ENCODE peak calls at places on chromosomes 12 and 14, in nine cellular contexts. One of them, this sample, is unnamed.

GRCh38 chr12:13080276-13080675 is 23.2 kb downstream of the GSG1 start:
- DNase-seq in fibroblast of the aortic adventitia: no peak
- DNase-seq in right lobe of liver: no peak
- DNase-seq in naive thymus-derived CD8-positive, alpha-beta T cell: no peak
- DNase-seq in epithelial cell of esophagus: no peak
- DNase-seq in T-helper 17 cell: no peak
- DNase-seq in HCT116: no peak
- DNase-seq in neural progenitor cell: no peak
- DNase-seq in ACHN: no peak
- DNase-seq in this sample: no peak

GRCh38 chr14:34227834-34228662 is 234.0 kb downstream of the SPTSSA start:
- DNase-seq in T-helper 17 cell: peak
- DNase-seq in fibroblast of the aortic adventitia: peak
- DNase-seq in neural progenitor cell: peak
- DNase-seq in right lobe of liver: peak
- DNase-seq in naive thymus-derived CD8-positive, alpha-beta T cell: peak
- DNase-seq in ACHN: peak
- DNase-seq in HCT116: peak
- DNase-seq in epithelial cell of esophagus: peak
- DNase-seq in this sample: peak

GRCh38 chr14:29242755-29243340 is 476.3 kb downstream of the FOXG1 start:
- DNase-seq in fibroblast of the aortic adventitia: peak
- DNase-seq in epithelial cell of esophagus: no peak
- DNase-seq in HCT116: no peak
- DNase-seq in ACHN: peak
- DNase-seq in right lobe of liver: no peak
- DNase-seq in naive thymus-derived CD8-positive, alpha-beta T cell: no peak
- DNase-seq in neural progenitor cell: no peak
- DNase-seq in T-helper 17 cell: no peak
- DNase-seq in this sample: peak

GRCh38 chr14:54487771-54488170 is 1.0 kb downstream of the GMFB start:
- DNase-seq in neural progenitor cell: peak
- DNase-seq in naive thymus-derived CD8-positive, alpha-beta T cell: no peak
- DNase-seq in right lobe of liver: no peak
- DNase-seq in fibroblast of the aortic adventitia: peak
- DNase-seq in epithelial cell of esophagus: peak
- DNase-seq in ACHN: peak
- DNase-seq in T-helper 17 cell: no peak
- DNase-seq in HCT116: no peak
- DNase-seq in this sample: peak

GRCh38 chr12:53564941-53565340 is 57.7 kb upstream of the NPFF start:
- DNase-seq in neural progenitor cell: no peak
- DNase-seq in epithelial cell of esophagus: no peak
- DNase-seq in T-helper 17 cell: no peak
- DNase-seq in HCT116: no peak
- DNase-seq in naive thymus-derived CD8-positive, alpha-beta T cell: no peak
- DNase-seq in right lobe of liver: no peak
- DNase-seq in ACHN: no peak
- DNase-seq in fibroblast of the aortic adventitia: peak
- DNase-seq in this sample: no peak

GRCh38 chr12:47408171-47408871 is 297.5 kb downstream of the RPAP3 start:
- DNase-seq in right lobe of liver: no peak
- DNase-seq in neural progenitor cell: peak
- DNase-seq in naive thymus-derived CD8-positive, alpha-beta T cell: no peak
- DNase-seq in T-helper 17 cell: no peak
- DNase-seq in HCT116: peak
- DNase-seq in epithelial cell of esophagus: peak
- DNase-seq in fibroblast of the aortic adventitia: no peak
- DNase-seq in ACHN: peak
- DNase-seq in this sample: no peak

GRCh38 chr12:41566703-41567102 is 378.6 kb downstream of the PDZRN4 start:
- DNase-seq in T-helper 17 cell: no peak
- DNase-seq in right lobe of liver: no peak
- DNase-seq in fibroblast of the aortic adventitia: no peak
- DNase-seq in epithelial cell of esophagus: no peak
- DNase-seq in naive thymus-derived CD8-positive, alpha-beta T cell: no peak
- DNase-seq in HCT116: no peak
- DNase-seq in ACHN: no peak
- DNase-seq in neural progenitor cell: no peak
- DNase-seq in this sample: no peak

GRCh38 chr12:12467701-12468218 is 94.9 kb downstream of the DUSP16 start:
- DNase-seq in neural progenitor cell: no peak
- DNase-seq in right lobe of liver: no peak
- DNase-seq in fibroblast of the aortic adventitia: no peak
- DNase-seq in naive thymus-derived CD8-positive, alpha-beta T cell: no peak
- DNase-seq in T-helper 17 cell: peak
- DNase-seq in HCT116: no peak
- DNase-seq in ACHN: no peak
- DNase-seq in epithelial cell of esophagus: no peak
- DNase-seq in this sample: peak

GRCh38 chr12:47376937-47377336 is 297.2 kb upstream of the AMIGO2 start:
- DNase-seq in neural progenitor cell: no peak
- DNase-seq in T-helper 17 cell: no peak
- DNase-seq in HCT116: no peak
- DNase-seq in epithelial cell of esophagus: peak
- DNase-seq in fibroblast of the aortic adventitia: peak
- DNase-seq in naive thymus-derived CD8-positive, alpha-beta T cell: no peak
- DNase-seq in right lobe of liver: no peak
- DNase-seq in ACHN: no peak
- DNase-seq in this sample: no peak

GRCh38 chr12:6788972-6789905 is at the start of gene CD4:
- DNase-seq in HCT116: no peak
- DNase-seq in T-helper 17 cell: peak
- DNase-seq in epithelial cell of esophagus: no peak
- DNase-seq in neural progenitor cell: no peak
- DNase-seq in naive thymus-derived CD8-positive, alpha-beta T cell: no peak
- DNase-seq in right lobe of liver: peak
- DNase-seq in ACHN: no peak
- DNase-seq in fibroblast of the aortic adventitia: no peak
- DNase-seq in this sample: no peak

GRCh38 chr14:53921027-53921426 is 35.6 kb downstream of the BMP4 start:
- DNase-seq in fibroblast of the aortic adventitia: no peak
- DNase-seq in right lobe of liver: no peak
- DNase-seq in T-helper 17 cell: no peak
- DNase-seq in HCT116: no peak
- DNase-seq in ACHN: no peak
- DNase-seq in naive thymus-derived CD8-positive, alpha-beta T cell: no peak
- DNase-seq in epithelial cell of esophagus: peak
- DNase-seq in neural progenitor cell: peak
- DNase-seq in this sample: no peak

GRCh38 chr12:114013601-114014345 is 47.6 kb upstream of the RBM19 start:
- DNase-seq in fibroblast of the aortic adventitia: peak
- DNase-seq in naive thymus-derived CD8-positive, alpha-beta T cell: no peak
- DNase-seq in HCT116: peak
- DNase-seq in T-helper 17 cell: no peak
- DNase-seq in ACHN: peak
- DNase-seq in epithelial cell of esophagus: no peak
- DNase-seq in neural progenitor cell: peak
- DNase-seq in right lobe of liver: no peak
- DNase-seq in this sample: peak

GRCh38 chr14:39025810-39026627 is 77.0 kb downstream of the SEC23A start:
- DNase-seq in HCT116: no peak
- DNase-seq in naive thymus-derived CD8-positive, alpha-beta T cell: no peak
- DNase-seq in epithelial cell of esophagus: no peak
- DNase-seq in ACHN: no peak
- DNase-seq in fibroblast of the aortic adventitia: no peak
- DNase-seq in neural progenitor cell: no peak
- DNase-seq in T-helper 17 cell: no peak
- DNase-seq in right lobe of liver: no peak
- DNase-seq in this sample: peak

GRCh38 chr14:31435276-31435675 is 14.9 kb upstream of the HEATR5A start:
- DNase-seq in T-helper 17 cell: no peak
- DNase-seq in ACHN: no peak
- DNase-seq in epithelial cell of esophagus: no peak
- DNase-seq in fibroblast of the aortic adventitia: peak
- DNase-seq in naive thymus-derived CD8-positive, alpha-beta T cell: no peak
- DNase-seq in neural progenitor cell: no peak
- DNase-seq in HCT116: no peak
- DNase-seq in right lobe of liver: no peak
- DNase-seq in this sample: peak

GRCh38 chr14:104536942-104537612 is 42.5 kb upstream of the C14orf180 start:
- DNase-seq in ACHN: peak
- DNase-seq in right lobe of liver: no peak
- DNase-seq in fibroblast of the aortic adventitia: peak
- DNase-seq in HCT116: peak
- DNase-seq in naive thymus-derived CD8-positive, alpha-beta T cell: no peak
- DNase-seq in neural progenitor cell: no peak
- DNase-seq in epithelial cell of esophagus: peak
- DNase-seq in T-helper 17 cell: no peak
- DNase-seq in this sample: peak

GRCh38 chr12:92695577-92695976 is 7.2 kb upstream of the PLEKHG7 start:
- DNase-seq in HCT116: no peak
- DNase-seq in ACHN: no peak
- DNase-seq in epithelial cell of esophagus: no peak
- DNase-seq in right lobe of liver: no peak
- DNase-seq in neural progenitor cell: no peak
- DNase-seq in fibroblast of the aortic adventitia: no peak
- DNase-seq in T-helper 17 cell: no peak
- DNase-seq in naive thymus-derived CD8-positive, alpha-beta T cell: no peak
- DNase-seq in this sample: no peak

GRCh38 chr14:65222434-65222833 is 120.1 kb upstream of the MAX start:
- DNase-seq in naive thymus-derived CD8-positive, alpha-beta T cell: peak
- DNase-seq in neural progenitor cell: peak
- DNase-seq in HCT116: peak
- DNase-seq in epithelial cell of esophagus: peak
- DNase-seq in right lobe of liver: no peak
- DNase-seq in ACHN: peak
- DNase-seq in T-helper 17 cell: peak
- DNase-seq in fibroblast of the aortic adventitia: peak
- DNase-seq in this sample: peak

GRCh38 chr12:131449027-131449426 is 261.9 kb upstream of the SFSWAP start:
- DNase-seq in naive thymus-derived CD8-positive, alpha-beta T cell: no peak
- DNase-seq in HCT116: no peak
- DNase-seq in ACHN: no peak
- DNase-seq in neural progenitor cell: no peak
- DNase-seq in right lobe of liver: no peak
- DNase-seq in epithelial cell of esophagus: no peak
- DNase-seq in T-helper 17 cell: no peak
- DNase-seq in fibroblast of the aortic adventitia: no peak
- DNase-seq in this sample: no peak

GRCh38 chr12:75505706-75506312 is 5.6 kb downstream of the KRR1 start:
- DNase-seq in ACHN: peak
- DNase-seq in naive thymus-derived CD8-positive, alpha-beta T cell: no peak
- DNase-seq in fibroblast of the aortic adventitia: peak
- DNase-seq in epithelial cell of esophagus: peak
- DNase-seq in neural progenitor cell: no peak
- DNase-seq in right lobe of liver: no peak
- DNase-seq in T-helper 17 cell: no peak
- DNase-seq in HCT116: no peak
- DNase-seq in this sample: peak

GRCh38 chr14:33642080-33642479 is 308.8 kb downstream of the EGLN3 start:
- DNase-seq in ACHN: no peak
- DNase-seq in T-helper 17 cell: no peak
- DNase-seq in HCT116: no peak
- DNase-seq in fibroblast of the aortic adventitia: no peak
- DNase-seq in neural progenitor cell: peak
- DNase-seq in epithelial cell of esophagus: no peak
- DNase-seq in right lobe of liver: no peak
- DNase-seq in naive thymus-derived CD8-positive, alpha-beta T cell: no peak
- DNase-seq in this sample: no peak

GRCh38 chr14:95432152-95433093 is 84.0 kb downstream of the SYNE3 start:
- DNase-seq in neural progenitor cell: peak
- DNase-seq in right lobe of liver: peak
- DNase-seq in T-helper 17 cell: no peak
- DNase-seq in epithelial cell of esophagus: peak
- DNase-seq in naive thymus-derived CD8-positive, alpha-beta T cell: no peak
- DNase-seq in HCT116: no peak
- DNase-seq in ACHN: peak
- DNase-seq in fibroblast of the aortic adventitia: peak
- DNase-seq in this sample: peak

This sample was measured in iris pigment epithelial cell.